ENCODE peak calls at places on chromosomes 11 and 22, in eight cellular contexts. One of them, this sample, is unnamed.

GRCh38 chr11:66106786-66107599 is 36.9 kb downstream of the PACS1 start:
- DNase-seq in Right ventricle myocardium superior: no peak
- DNase-seq in T-helper 2 cell: no peak
- DNase-seq in stimulated activated CD4-positive, alpha-beta T cell treated with anti-CD3 and anti-CD28 coated beads, Interleukin-2, amount 100 ng/mL, for 4 hours: no peak
- DNase-seq in amygdala: no peak
- DNase-seq in NCI-H1092 treated with DMSO at 0.1 percent for 48 hours: no peak
- DNase-seq in stomach: no peak
- DNase-seq in naive thymus-derived CD8-positive, alpha-beta T cell: no peak
- DNase-seq in this sample: no peak

GRCh38 chr11:128621491-128622136 is 34.3 kb upstream of the ETS1 start:
- DNase-seq in T-helper 2 cell: no peak
- DNase-seq in Right ventricle myocardium superior: peak; percentile 49
- DNase-seq in NCI-H1092 treated with DMSO at 0.1 percent for 48 hours: no peak
- DNase-seq in naive thymus-derived CD8-positive, alpha-beta T cell: no peak
- DNase-seq in stomach: no peak
- DNase-seq in amygdala: no peak
- DNase-seq in stimulated activated CD4-positive, alpha-beta T cell treated with anti-CD3 and anti-CD28 coated beads, Interleukin-2, amount 100 ng/mL, for 4 hours: no peak
- DNase-seq in this sample: no peak

GRCh38 chr11:75561426-75562047 is 516 bp upstream of the SERPINH1 start:
- DNase-seq in stimulated activated CD4-positive, alpha-beta T cell treated with anti-CD3 and anti-CD28 coated beads, Interleukin-2, amount 100 ng/mL, for 4 hours: no peak
- DNase-seq in amygdala: no peak
- DNase-seq in Right ventricle myocardium superior: peak; percentile 30
- DNase-seq in NCI-H1092 treated with DMSO at 0.1 percent for 48 hours: no peak
- DNase-seq in naive thymus-derived CD8-positive, alpha-beta T cell: no peak
- DNase-seq in stomach: no peak
- DNase-seq in T-helper 2 cell: no peak
- DNase-seq in this sample: no peak

GRCh38 chr11:133174013-133174412 is 358.3 kb downstream of the OPCML start:
- DNase-seq in naive thymus-derived CD8-positive, alpha-beta T cell: no peak
- DNase-seq in Right ventricle myocardium superior: no peak
- DNase-seq in stomach: no peak
- DNase-seq in amygdala: no peak
- DNase-seq in stimulated activated CD4-positive, alpha-beta T cell treated with anti-CD3 and anti-CD28 coated beads, Interleukin-2, amount 100 ng/mL, for 4 hours: no peak
- DNase-seq in T-helper 2 cell: no peak
- DNase-seq in NCI-H1092 treated with DMSO at 0.1 percent for 48 hours: no peak
- DNase-seq in this sample: no peak

GRCh38 chr22:23418159-23418788 is 161.8 kb downstream of the IGLL1 start:
- DNase-seq in naive thymus-derived CD8-positive, alpha-beta T cell: no peak
- DNase-seq in stimulated activated CD4-positive, alpha-beta T cell treated with anti-CD3 and anti-CD28 coated beads, Interleukin-2, amount 100 ng/mL, for 4 hours: no peak
- DNase-seq in stomach: peak; percentile 17
- DNase-seq in Right ventricle myocardium superior: no peak
- DNase-seq in amygdala: no peak
- DNase-seq in NCI-H1092 treated with DMSO at 0.1 percent for 48 hours: no peak
- DNase-seq in T-helper 2 cell: no peak
- DNase-seq in this sample: no peak

GRCh38 chr11:71338806-71339177 is 86.4 kb upstream of the SHANK2 start:
- DNase-seq in stomach: no peak
- DNase-seq in Right ventricle myocardium superior: no peak
- DNase-seq in naive thymus-derived CD8-positive, alpha-beta T cell: no peak
- DNase-seq in stimulated activated CD4-positive, alpha-beta T cell treated with anti-CD3 and anti-CD28 coated beads, Interleukin-2, amount 100 ng/mL, for 4 hours: no peak
- DNase-seq in T-helper 2 cell: no peak
- DNase-seq in NCI-H1092 treated with DMSO at 0.1 percent for 48 hours: no peak
- DNase-seq in amygdala: no peak
- DNase-seq in this sample: no peak

GRCh38 chr22:31344369-31345330 is 1.5 kb downstream of the PATZ1 start:
- DNase-seq in stomach: peak; percentile 63
- DNase-seq in amygdala: no peak
- DNase-seq in naive thymus-derived CD8-positive, alpha-beta T cell: peak; percentile 6
- DNase-seq in stimulated activated CD4-positive, alpha-beta T cell treated with anti-CD3 and anti-CD28 coated beads, Interleukin-2, amount 100 ng/mL, for 4 hours: peak; percentile 18
- DNase-seq in Right ventricle myocardium superior: peak; percentile 50
- DNase-seq in NCI-H1092 treated with DMSO at 0.1 percent for 48 hours: no peak
- DNase-seq in T-helper 2 cell: peak; percentile 59
- DNase-seq in this sample: no peak

GRCh38 chr11:127103586-127104388 is 103.2 kb upstream of the KIRREL3 start:
- DNase-seq in NCI-H1092 treated with DMSO at 0.1 percent for 48 hours: no peak
- DNase-seq in T-helper 2 cell: no peak
- DNase-seq in Right ventricle myocardium superior: no peak
- DNase-seq in stomach: no peak
- DNase-seq in stimulated activated CD4-positive, alpha-beta T cell treated with anti-CD3 and anti-CD28 coated beads, Interleukin-2, amount 100 ng/mL, for 4 hours: no peak
- DNase-seq in amygdala: no peak
- DNase-seq in naive thymus-derived CD8-positive, alpha-beta T cell: no peak
- DNase-seq in this sample: no peak

GRCh38 chr11:129331217-129331616 is 44.4 kb upstream of the BARX2 start:
- DNase-seq in NCI-H1092 treated with DMSO at 0.1 percent for 48 hours: no peak
- DNase-seq in T-helper 2 cell: no peak
- DNase-seq in naive thymus-derived CD8-positive, alpha-beta T cell: no peak
- DNase-seq in stomach: peak; percentile 40
- DNase-seq in Right ventricle myocardium superior: no peak
- DNase-seq in amygdala: no peak
- DNase-seq in stimulated activated CD4-positive, alpha-beta T cell treated with anti-CD3 and anti-CD28 coated beads, Interleukin-2, amount 100 ng/mL, for 4 hours: no peak
- DNase-seq in this sample: no peak

GRCh38 chr11:94849836-94850235 is 81.7 kb downstream of the AMOTL1 start:
- DNase-seq in naive thymus-derived CD8-positive, alpha-beta T cell: no peak
- DNase-seq in stimulated activated CD4-positive, alpha-beta T cell treated with anti-CD3 and anti-CD28 coated beads, Interleukin-2, amount 100 ng/mL, for 4 hours: no peak
- DNase-seq in T-helper 2 cell: no peak
- DNase-seq in stomach: no peak
- DNase-seq in amygdala: no peak
- DNase-seq in NCI-H1092 treated with DMSO at 0.1 percent for 48 hours: no peak
- DNase-seq in Right ventricle myocardium superior: no peak
- DNase-seq in this sample: no peak

GRCh38 chr11:65423516-65424199 is 1.1 kb downstream of the NEAT1 start:
- DNase-seq in T-helper 2 cell: peak; percentile 57
- DNase-seq in amygdala: no peak
- DNase-seq in NCI-H1092 treated with DMSO at 0.1 percent for 48 hours: no peak
- DNase-seq in naive thymus-derived CD8-positive, alpha-beta T cell: no peak
- DNase-seq in stimulated activated CD4-positive, alpha-beta T cell treated with anti-CD3 and anti-CD28 coated beads, Interleukin-2, amount 100 ng/mL, for 4 hours: no peak
- DNase-seq in stomach: peak; percentile 40
- DNase-seq in Right ventricle myocardium superior: peak; percentile 49
- DNase-seq in this sample: peak; percentile 24

GRCh38 chr11:108984548-108984947 is 319.7 kb downstream of the DDX10 start:
- DNase-seq in stimulated activated CD4-positive, alpha-beta T cell treated with anti-CD3 and anti-CD28 coated beads, Interleukin-2, amount 100 ng/mL, for 4 hours: no peak
- DNase-seq in amygdala: no peak
- DNase-seq in NCI-H1092 treated with DMSO at 0.1 percent for 48 hours: no peak
- DNase-seq in stomach: no peak
- DNase-seq in T-helper 2 cell: no peak
- DNase-seq in Right ventricle myocardium superior: no peak
- DNase-seq in naive thymus-derived CD8-positive, alpha-beta T cell: no peak
- DNase-seq in this sample: no peak

GRCh38 chr22:27919943-27920755 is 1.1 kb upstream of the PITPNB start:
- DNase-seq in stomach: no peak
- DNase-seq in stimulated activated CD4-positive, alpha-beta T cell treated with anti-CD3 and anti-CD28 coated beads, Interleukin-2, amount 100 ng/mL, for 4 hours: peak; percentile 21
- DNase-seq in naive thymus-derived CD8-positive, alpha-beta T cell: no peak
- DNase-seq in amygdala: no peak
- DNase-seq in T-helper 2 cell: peak; percentile 72
- DNase-seq in NCI-H1092 treated with DMSO at 0.1 percent for 48 hours: peak; percentile 58
- DNase-seq in Right ventricle myocardium superior: no peak
- DNase-seq in this sample: no peak

GRCh38 chr11:118084247-118084646 is 2.5 kb downstream of the SMIM35 start:
- DNase-seq in naive thymus-derived CD8-positive, alpha-beta T cell: no peak
- DNase-seq in NCI-H1092 treated with DMSO at 0.1 percent for 48 hours: no peak
- DNase-seq in T-helper 2 cell: no peak
- DNase-seq in stomach: no peak
- DNase-seq in amygdala: no peak
- DNase-seq in stimulated activated CD4-positive, alpha-beta T cell treated with anti-CD3 and anti-CD28 coated beads, Interleukin-2, amount 100 ng/mL, for 4 hours: no peak
- DNase-seq in Right ventricle myocardium superior: no peak
- DNase-seq in this sample: peak; percentile 40

GRCh38 chr11:111123463-111124398 is 121.8 kb upstream of the POU2AF2 start:
- DNase-seq in naive thymus-derived CD8-positive, alpha-beta T cell: no peak
- DNase-seq in NCI-H1092 treated with DMSO at 0.1 percent for 48 hours: no peak
- DNase-seq in stomach: no peak
- DNase-seq in Right ventricle myocardium superior: no peak
- DNase-seq in stimulated activated CD4-positive, alpha-beta T cell treated with anti-CD3 and anti-CD28 coated beads, Interleukin-2, amount 100 ng/mL, for 4 hours: no peak
- DNase-seq in amygdala: no peak
- DNase-seq in T-helper 2 cell: no peak
- DNase-seq in this sample: no peak

GRCh38 chr11:111845256-111846028 is 25.9 kb downstream of the ALG9 start:
- DNase-seq in amygdala: no peak
- DNase-seq in naive thymus-derived CD8-positive, alpha-beta T cell: no peak
- DNase-seq in NCI-H1092 treated with DMSO at 0.1 percent for 48 hours: no peak
- DNase-seq in Right ventricle myocardium superior: no peak
- DNase-seq in stomach: no peak
- DNase-seq in T-helper 2 cell: no peak
- DNase-seq in stimulated activated CD4-positive, alpha-beta T cell treated with anti-CD3 and anti-CD28 coated beads, Interleukin-2, amount 100 ng/mL, for 4 hours: no peak
- DNase-seq in this sample: no peak

GRCh38 chr11:67269401-67270255 is 3.4 kb downstream of the GRK2 start:
- DNase-seq in T-helper 2 cell: no peak
- DNase-seq in stimulated activated CD4-positive, alpha-beta T cell treated with anti-CD3 and anti-CD28 coated beads, Interleukin-2, amount 100 ng/mL, for 4 hours: no peak
- DNase-seq in NCI-H1092 treated with DMSO at 0.1 percent for 48 hours: no peak
- DNase-seq in Right ventricle myocardium superior: peak; percentile 70
- DNase-seq in amygdala: no peak
- DNase-seq in naive thymus-derived CD8-positive, alpha-beta T cell: no peak
- DNase-seq in stomach: peak; percentile 75
- DNase-seq in this sample: no peak

This sample was measured in head of caudate nucleus.